ENCODE peak calls at places on chromosomes 13 and 19, in six cellular contexts. One of them, this sample, is unnamed. For H3K4me1, the result is how much of the 10 kb centered on the place peaks cover.

GRCh38 chr13:114132419-114133121 is at the start of gene RASA3:
- DNase-seq in MM.1S: peak
- DNase-seq in psoas muscle: peak
- DNase-seq in GM23248: peak
- DNase-seq in keratinocyte: no peak
- DNase-seq in A549: peak
- DNase-seq in this sample: peak

GRCh38 chr13:30698023-30698422 is 37.3 kb upstream of the ALOX5AP start:
- DNase-seq in GM23248: peak
- DNase-seq in A549: no peak
- DNase-seq in psoas muscle: no peak
- DNase-seq in MM.1S: no peak
- DNase-seq in keratinocyte: no peak
- DNase-seq in this sample: no peak

GRCh38 chr13:30690282-30691188 is 44.8 kb upstream of the ALOX5AP start:
- DNase-seq in MM.1S: peak
- DNase-seq in GM23248: peak
- DNase-seq in psoas muscle: peak
- DNase-seq in A549: peak
- DNase-seq in keratinocyte: peak
- DNase-seq in this sample: peak

GRCh38 chr13:46598140-46598819 is 45.3 kb downstream of the LRCH1 start:
- DNase-seq in MM.1S: peak
- DNase-seq in psoas muscle: no peak
- DNase-seq in A549: no peak
- DNase-seq in GM23248: no peak
- DNase-seq in keratinocyte: no peak
- DNase-seq in this sample: no peak

GRCh38 chr19:633786-634639 is 676 bp upstream of the POLRMT start:
- DNase-seq in MM.1S: peak
- DNase-seq in keratinocyte: no peak
- DNase-seq in A549: no peak
- DNase-seq in psoas muscle: no peak
- DNase-seq in GM23248: peak
- DNase-seq in this sample: no peak

GRCh38 chr19:48967346-48968178 is 2.5 kb downstream of the FTL start:
- DNase-seq in keratinocyte: no peak
- DNase-seq in psoas muscle: peak
- DNase-seq in MM.1S: no peak
- DNase-seq in GM23248: peak
- DNase-seq in A549: peak
- DNase-seq in this sample: peak

GRCh38 chr19:38722947-38723605 is 21.2 kb downstream of the CAPN12 start:
- DNase-seq in MM.1S: no peak
- DNase-seq in keratinocyte: no peak
- DNase-seq in GM23248: no peak
- DNase-seq in A549: no peak
- DNase-seq in psoas muscle: no peak
- DNase-seq in this sample: no peak

GRCh38 chr19:38616265-38616664 is 1.5 kb downstream of the MAP4K1 start:
- DNase-seq in A549: no peak
- DNase-seq in MM.1S: no peak
- DNase-seq in psoas muscle: no peak
- DNase-seq in GM23248: no peak
- DNase-seq in keratinocyte: no peak
- DNase-seq in this sample: no peak

GRCh38 chr19:33273881-33274662 is 28.3 kb downstream of the CEBPA start:
- DNase-seq in MM.1S: no peak
- DNase-seq in A549: no peak
- DNase-seq in keratinocyte: peak
- DNase-seq in psoas muscle: peak
- DNase-seq in GM23248: peak
- DNase-seq in this sample: peak

GRCh38 chr19:35030257-35031071 is at the start of gene SCN1B:
- DNase-seq in keratinocyte: no peak
- DNase-seq in psoas muscle: peak
- DNase-seq in GM23248: peak
- DNase-seq in MM.1S: no peak
- DNase-seq in A549: peak
- DNase-seq in this sample: no peak

GRCh38 chr19:39188960-39189359 is 7.8 kb upstream of the NCCRP1 start:
- DNase-seq in psoas muscle: no peak
- DNase-seq in GM23248: no peak
- DNase-seq in MM.1S: no peak
- DNase-seq in keratinocyte: no peak
- DNase-seq in A549: no peak
- DNase-seq in this sample: no peak

GRCh38 chr13:98478134-98479129 is 98.5 kb downstream of the STK24 start:
- DNase-seq in psoas muscle: no peak
- DNase-seq in keratinocyte: no peak
- DNase-seq in MM.1S: no peak
- DNase-seq in A549: no peak
- DNase-seq in GM23248: peak
- DNase-seq in this sample: no peak
- H3K4me1 ChIP-seq in psoas muscle: under half
- H3K4me1 ChIP-seq in keratinocyte: under half
- H3K4me1 ChIP-seq in MM.1S: under half
- H3K4me1 ChIP-seq in A549: under half
- H3K4me1 ChIP-seq in GM23248: under half
- H3K4me1 ChIP-seq in this sample: under half

GRCh38 chr19:14505488-14506239 is 9.7 kb upstream of the GIPC1 start:
- DNase-seq in A549: peak
- DNase-seq in keratinocyte: peak
- DNase-seq in psoas muscle: peak
- DNase-seq in MM.1S: no peak
- DNase-seq in GM23248: peak
- DNase-seq in this sample: no peak

GRCh38 chr19:14497347-14497921 is 1.5 kb upstream of the GIPC1 start:
- DNase-seq in MM.1S: no peak
- DNase-seq in psoas muscle: peak
- DNase-seq in A549: no peak
- DNase-seq in keratinocyte: no peak
- DNase-seq in GM23248: peak
- DNase-seq in this sample: peak

GRCh38 chr19:14507704-14508246 is 10.4 kb downstream of the DNAJB1 start:
- DNase-seq in psoas muscle: no peak
- DNase-seq in MM.1S: no peak
- DNase-seq in A549: no peak
- DNase-seq in keratinocyte: no peak
- DNase-seq in GM23248: peak
- DNase-seq in this sample: no peak

GRCh38 chr19:14502334-14503092 is 6.6 kb upstream of the GIPC1 start:
- DNase-seq in MM.1S: no peak
- DNase-seq in GM23248: peak
- DNase-seq in psoas muscle: no peak
- DNase-seq in keratinocyte: no peak
- DNase-seq in A549: no peak
- DNase-seq in this sample: peak

GRCh38 chr19:14503285-14503684 is 7.4 kb upstream of the GIPC1 start:
- DNase-seq in GM23248: no peak
- DNase-seq in MM.1S: no peak
- DNase-seq in psoas muscle: no peak
- DNase-seq in keratinocyte: no peak
- DNase-seq in A549: no peak
- DNase-seq in this sample: no peak
- H3K4me3 ChIP-seq in GM23248: no peak
- H3K4me3 ChIP-seq in MM.1S: no peak
- H3K4me3 ChIP-seq in psoas muscle: no peak
- H3K4me3 ChIP-seq in keratinocyte: no peak
- H3K4me3 ChIP-seq in A549: no peak
- H3K4me3 ChIP-seq in this sample: no peak

DNA sequence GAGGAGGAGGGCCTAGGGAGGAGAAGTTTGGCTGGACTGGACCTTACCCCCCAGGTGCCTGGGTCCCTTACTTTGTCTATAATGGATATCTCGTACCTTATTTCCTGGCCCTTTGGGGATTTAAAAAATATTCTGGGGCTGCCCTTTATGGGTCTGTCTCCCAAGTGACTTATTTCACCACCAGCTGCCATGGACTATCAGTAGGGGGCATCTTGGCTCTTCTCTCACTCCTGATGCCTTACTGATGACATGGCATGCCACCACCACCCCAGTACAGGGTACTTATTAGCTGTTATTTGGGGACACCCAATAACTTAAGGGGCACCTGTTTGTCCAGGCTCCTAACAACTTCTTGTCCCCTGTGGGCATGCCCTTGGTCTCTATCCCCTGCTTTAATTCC is 38.0 kb downstream of the NFIX start:
- DNase-seq in keratinocyte: no peak
- DNase-seq in MM.1S: no peak
- DNase-seq in psoas muscle: no peak
- DNase-seq in A549: no peak
- DNase-seq in GM23248: peak
- DNase-seq in this sample: no peak
- H3K4me1 ChIP-seq in keratinocyte: half or more
- H3K4me1 ChIP-seq in MM.1S: under half
- H3K4me1 ChIP-seq in psoas muscle: half or more
- H3K4me1 ChIP-seq in A549: under half
- H3K4me1 ChIP-seq in GM23248: half or more
- H3K4me1 ChIP-seq in this sample: under half

GRCh38 chr19:13013649-13014048 is 18.4 kb downstream of the NFIX start:
- DNase-seq in psoas muscle: no peak
- DNase-seq in MM.1S: no peak
- DNase-seq in GM23248: peak
- DNase-seq in A549: no peak
- DNase-seq in keratinocyte: no peak
- DNase-seq in this sample: no peak

GRCh38 chr19:13011653-13012389 is 16.5 kb downstream of the NFIX start:
- DNase-seq in psoas muscle: no peak
- DNase-seq in keratinocyte: no peak
- DNase-seq in MM.1S: no peak
- DNase-seq in GM23248: peak
- DNase-seq in A549: no peak
- DNase-seq in this sample: no peak

GRCh38 chr19:13012390-13012689 is 17.1 kb downstream of the NFIX start:
- DNase-seq in psoas muscle: no peak
- DNase-seq in A549: no peak
- DNase-seq in keratinocyte: no peak
- DNase-seq in MM.1S: no peak
- DNase-seq in GM23248: no peak
- DNase-seq in this sample: no peak

GRCh38 chr19:13014101-13014920 is 19.0 kb downstream of the NFIX start:
- DNase-seq in GM23248: peak
- DNase-seq in psoas muscle: no peak
- DNase-seq in MM.1S: no peak
- DNase-seq in keratinocyte: no peak
- DNase-seq in A549: no peak
- DNase-seq in this sample: no peak

GRCh38 chr19:13012690-13013608 is 17.7 kb downstream of the NFIX start:
- DNase-seq in psoas muscle: peak
- DNase-seq in keratinocyte: no peak
- DNase-seq in GM23248: peak
- DNase-seq in MM.1S: no peak
- DNase-seq in A549: no peak
- DNase-seq in this sample: no peak
- H3K4me3 ChIP-seq in psoas muscle: peak
- H3K4me3 ChIP-seq in keratinocyte: peak
- H3K4me3 ChIP-seq in GM23248: peak
- H3K4me3 ChIP-seq in MM.1S: peak
- H3K4me3 ChIP-seq in A549: no peak
- H3K4me3 ChIP-seq in this sample: peak

DNA sequence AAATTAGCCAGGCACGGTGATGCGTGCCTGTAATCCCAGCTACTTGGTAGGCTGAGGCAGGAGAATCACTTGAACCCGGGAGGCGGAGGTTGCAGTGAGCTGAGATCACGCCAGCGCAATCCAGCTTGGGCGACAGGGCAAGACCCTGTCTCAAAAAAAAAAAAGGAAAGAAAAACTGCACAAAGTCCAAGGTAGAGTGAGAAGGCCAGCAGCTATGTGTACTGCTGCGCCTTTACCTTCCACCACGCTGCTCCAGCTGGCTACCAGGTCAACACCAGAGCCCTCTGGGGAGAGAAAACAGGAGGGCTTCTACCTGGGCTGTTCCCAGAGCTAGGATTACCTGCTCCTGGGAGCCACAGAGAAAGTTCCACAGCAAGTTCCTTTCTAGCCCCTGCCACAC is 3.2 kb downstream of the ELL start:
- DNase-seq in keratinocyte: no peak
- DNase-seq in psoas muscle: no peak
- DNase-seq in MM.1S: no peak
- DNase-seq in A549: no peak
- DNase-seq in GM23248: no peak
- DNase-seq in this sample: no peak
- H3K4me1 ChIP-seq in keratinocyte: under half
- H3K4me1 ChIP-seq in psoas muscle: half or more
- H3K4me1 ChIP-seq in MM.1S: under half
- H3K4me1 ChIP-seq in A549: under half
- H3K4me1 ChIP-seq in GM23248: under half
- H3K4me1 ChIP-seq in this sample: under half

GRCh38 chr19:47418595-47419036 is 711 bp downstream of the MEIS3 start:
- DNase-seq in keratinocyte: no peak
- DNase-seq in A549: no peak
- DNase-seq in psoas muscle: no peak
- DNase-seq in MM.1S: no peak
- DNase-seq in GM23248: peak
- DNase-seq in this sample: no peak
- H3K4me3 ChIP-seq in keratinocyte: peak
- H3K4me3 ChIP-seq in A549: peak
- H3K4me3 ChIP-seq in psoas muscle: peak
- H3K4me3 ChIP-seq in MM.1S: no peak
- H3K4me3 ChIP-seq in GM23248: peak
- H3K4me3 ChIP-seq in this sample: no peak

DNA sequence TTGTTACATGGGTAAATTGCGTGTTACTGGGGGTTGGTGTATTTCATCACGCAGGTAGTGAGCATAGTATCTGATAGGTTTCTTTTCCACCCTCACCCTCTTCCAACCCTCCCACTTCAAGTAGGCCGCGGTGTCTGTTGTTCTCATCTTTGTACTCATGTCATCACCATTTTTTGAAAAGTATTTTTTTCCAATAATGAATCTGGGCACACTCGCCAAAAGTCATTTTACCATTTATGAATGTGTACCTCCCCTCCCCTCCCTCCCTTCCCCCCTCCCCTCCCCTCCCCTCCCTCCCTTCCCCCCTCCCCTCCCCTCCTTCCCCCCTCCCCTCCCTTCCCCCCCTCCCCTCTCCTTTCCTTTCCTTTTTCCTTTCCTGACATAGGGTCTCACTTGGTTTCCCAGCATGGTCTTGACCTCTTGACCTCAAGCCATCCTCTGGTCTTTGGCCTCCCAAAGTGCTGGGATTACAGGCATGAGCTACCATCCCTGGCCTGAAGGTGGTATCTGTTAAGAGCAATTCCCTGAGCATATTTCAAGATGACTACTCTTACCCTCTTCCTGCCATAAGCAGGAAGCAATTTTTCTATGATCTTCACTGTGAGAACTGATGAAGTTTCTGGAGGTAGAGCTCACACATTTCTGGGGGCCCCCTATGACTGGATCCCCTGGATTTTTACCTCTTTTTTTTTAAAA is 15.7 kb downstream of the ZNF627 start:
- DNase-seq in keratinocyte: no peak
- DNase-seq in psoas muscle: no peak
- DNase-seq in GM23248: peak
- DNase-seq in A549: no peak
- DNase-seq in MM.1S: no peak
- DNase-seq in this sample: no peak
- H3K4me1 ChIP-seq in keratinocyte: under half
- H3K4me1 ChIP-seq in psoas muscle: under half
- H3K4me1 ChIP-seq in GM23248: under half
- H3K4me1 ChIP-seq in A549: under half
- H3K4me1 ChIP-seq in MM.1S: under half
- H3K4me1 ChIP-seq in this sample: under half